ENCODE peak calls at places on chromosomes 3 and 15, in ten cellular contexts. P is cardiac muscle cell, N is heart left ventricle, K is Panc1, J is neural crest cell, Q is Kasumi-1, R is adrenal gland, D is astrocyte, S is activated T-cell treated with anti-CD3 and anti-CD28 coated beads for 1 hour, F is T-helper 9 cell. Z is an unnamed sample.

GRCh38 chr15:96354731-96355560 is 24.4 kb downstream of the NR2F2 start:
- DNase-seq in P (no peak), N (no peak), K (no peak), J (no peak), Q (no peak), R (peak), D (peak), S (no peak), F (no peak), Z (no peak)

GRCh38 chr3:33537135-33537534 is 96.9 kb upstream of the UBP1 start:
- DNase-seq in P (no peak), N (no peak), K (no peak), J (no peak), Q (no peak), R (no peak), D (peak), S (no peak), F (no peak), Z (no peak)

GRCh38 chr3:181941250-181941649 is 229.5 kb downstream of the SOX2 start:
- DNase-seq in P (no peak), N (no peak), K (no peak), J (no peak), Q (no peak), R (no peak), D (no peak), S (no peak), F (no peak), Z (no peak)

GRCh38 chr3:54988302-54989022 is 60.6 kb upstream of the LRTM1 start:
- DNase-seq in P (peak), N (peak), K (no peak), J (no peak), Q (no peak), R (peak), D (peak), S (no peak), F (no peak), Z (peak)

GRCh38 chr15:67051088-67051659 is 14.2 kb upstream of the SMAD3 start:
- DNase-seq in P (no peak), N (no peak), K (no peak), J (no peak), Q (no peak), R (no peak), D (no peak), S (no peak), F (no peak), Z (no peak)

GRCh38 chr3:9552252-9552999 is 1.2 kb downstream of the LHFPL4 start:
- DNase-seq in P (peak), N (peak), K (no peak), J (peak), Q (no peak), R (peak), D (peak), S (peak), F (peak), Z (no peak)

GRCh38 chr3:169998668-169999131 is 32.1 kb downstream of the SEC62 start:
- DNase-seq in P (no peak), N (no peak), K (no peak), J (no peak), Q (no peak), R (no peak), D (peak), S (no peak), F (no peak), Z (no peak)

GRCh38 chr3:196454935-196455334 is 22.7 kb upstream of the UBXN7 start:
- DNase-seq in P (no peak), N (no peak), K (no peak), J (no peak), Q (no peak), R (no peak), D (peak), S (no peak), F (no peak), Z (no peak)

GRCh38 chr3:51988286-51989146 is 5.2 kb downstream of the ACY1 start:
- DNase-seq in P (no peak), N (no peak), K (no peak), J (no peak), Q (no peak), R (no peak), D (no peak), S (no peak), F (no peak), Z (no peak)

GRCh38 chr15:31362886-31363285 is 36.3 kb downstream of the KLF13 start:
- DNase-seq in P (no peak), N (no peak), K (no peak), J (no peak), Q (no peak), R (no peak), D (no peak), S (no peak), F (no peak), Z (no peak)

GRCh38 chr3:112640864-112641751 is at the start of gene CCDC80:
- DNase-seq in P (peak), N (no peak), K (no peak), J (peak), Q (no peak), R (no peak), D (peak), S (no peak), F (no peak), Z (no peak)

GRCh38 chr3:144947895-144948294 is 976.3 kb downstream of the DIPK2A start:
- DNase-seq in P (no peak), N (no peak), K (no peak), J (no peak), Q (no peak), R (no peak), D (no peak), S (no peak), F (no peak), Z (no peak)

GRCh38 chr15:34853001-34853758 is 57.8 kb upstream of the ACTC1 start:
- DNase-seq in P (no peak), N (no peak), K (no peak), J (no peak), Q (no peak), R (no peak), D (peak), S (no peak), F (no peak), Z (no peak)

GRCh38 chr3:52054689-52055511 is 1.5 kb downstream of the DUSP7 start:
- DNase-seq in P (peak), N (no peak), K (no peak), J (peak), Q (no peak), R (no peak), D (no peak), S (no peak), F (peak), Z (no peak)

GRCh38 chr3:46607603-46608028 is 4.7 kb upstream of the FAM240A start:
- DNase-seq in P (no peak), N (no peak), K (no peak), J (no peak), Q (no peak), R (no peak), D (no peak), S (no peak), F (no peak), Z (peak)

GRCh38 chr15:100869151-100869999 is 10.3 kb upstream of the ALDH1A3 start:
- DNase-seq in P (no peak), N (no peak), K (no peak), J (no peak), Q (no peak), R (no peak), D (no peak), S (no peak), F (no peak), Z (no peak)

GRCh38 chr15:101723161-101723873 is 956 bp downstream of the TARS3 start:
- DNase-seq in P (no peak), N (no peak), K (no peak), J (no peak), Q (peak), R (peak), D (peak), S (no peak), F (peak), Z (no peak)

GRCh38 chr3:168807426-168807825 is 711.7 kb upstream of the GOLIM4 start:
- DNase-seq in P (peak), N (no peak), K (no peak), J (no peak), Q (no peak), R (no peak), D (no peak), S (no peak), F (no peak), Z (no peak)

GRCh38 chr3:13105851-13106250 is 32.6 kb upstream of the IQSEC1 start:
- DNase-seq in P (no peak), N (peak), K (no peak), J (no peak), Q (no peak), R (peak), D (no peak), S (no peak), F (no peak), Z (no peak)

GRCh38 chr3:122562923-122563716 is 980 bp downstream of the PARP9 start:
- DNase-seq in P (no peak), N (no peak), K (no peak), J (no peak), Q (no peak), R (no peak), D (no peak), S (no peak), F (no peak), Z (no peak)

GRCh38 chr3:140023616-140024530 is 88.9 kb downstream of the CLSTN2 start:
- DNase-seq in P (no peak), N (peak), K (no peak), J (no peak), Q (no peak), R (no peak), D (no peak), S (no peak), F (no peak), Z (no peak)

GRCh38 chr3:150253622-150254021 is 154.5 kb upstream of the TSC22D2 start:
- DNase-seq in P (no peak), N (peak), K (no peak), J (no peak), Q (no peak), R (no peak), D (no peak), S (no peak), F (no peak), Z (no peak)

GRCh38 chr3:157051625-157052024 is 108.3 kb downstream of the CCNL1 start:
- DNase-seq in P (no peak), N (no peak), K (no peak), J (no peak), Q (no peak), R (no peak), D (no peak), S (no peak), F (no peak), Z (no peak)

GRCh38 chr3:36381311-36381956 is 1.1 kb downstream of the STAC start:
- DNase-seq in P (no peak), N (no peak), K (no peak), J (no peak), Q (no peak), R (no peak), D (no peak), S (no peak), F (no peak), Z (no peak)

GRCh38 chr15:86690566-86690965 is 610.9 kb downstream of the AGBL1 start:
- DNase-seq in P (peak), N (no peak), K (no peak), J (no peak), Q (no peak), R (no peak), D (peak), S (no peak), F (no peak), Z (no peak)

GRCh38 chr3:14847613-14848541 is 29.1 kb downstream of the FGD5 start:
- DNase-seq in P (no peak), N (peak), K (no peak), J (no peak), Q (no peak), R (peak), D (no peak), S (no peak), F (no peak), Z (no peak)

GRCh38 chr3:125236331-125236903 is 23.9 kb upstream of the SLC12A8 start:
- DNase-seq in P (peak), N (no peak), K (no peak), J (no peak), Q (no peak), R (no peak), D (peak), S (no peak), F (no peak), Z (no peak)

GRCh38 chr3:117019082-117019713 is 309.6 kb downstream of the TUSC7 start:
- DNase-seq in P (peak), N (peak), K (peak), J (peak), Q (peak), R (peak), D (peak), S (no peak), F (no peak), Z (peak)

GRCh38 chr3:70090322-70090913 is 90.9 kb downstream of the SAMMSON start:
- DNase-seq in P (peak), N (no peak), K (no peak), J (no peak), Q (peak), R (no peak), D (no peak), S (no peak), F (no peak), Z (peak)

GRCh38 chr3:120642368-120642948 is 39.6 kb downstream of the HGD start:
- DNase-seq in P (no peak), N (no peak), K (no peak), J (no peak), Q (peak), R (no peak), D (peak), S (no peak), F (no peak), Z (no peak)

GRCh38 chr3:196639517-196640500 is at the start of gene NRROS:
- DNase-seq in P (peak), N (peak), K (no peak), J (no peak), Q (peak), R (peak), D (peak), S (peak), F (peak), Z (peak)

GRCh38 chr3:44966795-44967278 is 9.1 kb downstream of the ZDHHC3 start:
- DNase-seq in P (no peak), N (no peak), K (no peak), J (no peak), Q (peak), R (no peak), D (no peak), S (no peak), F (no peak), Z (no peak)

GRCh38 chr15:27582741-27583400 is 516.2 kb downstream of the OCA2 start:
- DNase-seq in P (no peak), N (no peak), K (no peak), J (no peak), Q (no peak), R (no peak), D (peak), S (no peak), F (no peak), Z (no peak)

GRCh38 chr15:34813446-34814190 is 18.3 kb upstream of the ACTC1 start:
- DNase-seq in P (peak), N (no peak), K (no peak), J (no peak), Q (no peak), R (no peak), D (no peak), S (no peak), F (no peak), Z (no peak)

Z was measured in tibial nerve.